ENCODE peak calls at places on chromosomes 5 and 9, in nine cellular contexts. Y, K, R, E, B, Q, D, G and M are unnamed samples.

GRCh38 chr5:37721447-37721871 is 118.4 kb downstream of the GDNF start:
- DNase-seq in G (no peak), B (no peak), R (no peak), Y (no peak), D (no peak), K (no peak), Q (no peak), E (no peak), M (no peak)

GRCh38 chr5:179839328-179840256 is 18.9 kb downstream of the SQSTM1 start:
- DNase-seq in G (no peak), K (no peak), B (peak; percentile 49), D (no peak), E (no peak), Y (peak; percentile 71), Q (peak; percentile 67), R (no peak), M (peak; percentile 92)

GRCh38 chr5:157607371-157608161 is 32.0 kb upstream of the ADAM19 start:
- DNase-seq in R (peak; percentile 12), Y (no peak), K (no peak), B (no peak), E (no peak), D (no peak), G (peak; percentile 33), Q (no peak), M (no peak)

GRCh38 chr9:7246917-7247538 is 489.3 kb downstream of the KDM4C start:
- DNase-seq in B (no peak), E (no peak), D (no peak), K (no peak), R (no peak), Y (no peak), G (no peak), Q (no peak), M (no peak)

GRCh38 chr9:122080986-122081385 is 12.1 kb downstream of the TTLL11 start:
- DNase-seq in R (no peak), Q (no peak), B (no peak), K (no peak), D (no peak), G (no peak), E (no peak), Y (no peak), M (no peak)

GRCh38 chr5:107937198-107937597 is 266.5 kb upstream of the EFNA5 start:
- DNase-seq in G (no peak), Q (no peak), D (no peak), K (no peak), B (no peak), E (no peak), Y (no peak), R (no peak), M (no peak)

GRCh38 chr9:121261107-121261460 is 6.9 kb upstream of the GSN start:
- DNase-seq in Q (peak; percentile 72), R (no peak), Y (no peak), D (no peak), E (no peak), G (no peak), K (no peak), B (no peak), M (no peak)

GRCh38 chr9:123562844-123563346 is 206.9 kb downstream of the CRB2 start:
- DNase-seq in D (no peak), R (no peak), K (peak; percentile 29), Q (peak; percentile 78), G (no peak), B (no peak), Y (no peak), E (no peak), M (no peak)

GRCh38 chr9:80030801-80031200 is 459.0 kb downstream of the TLE4 start:
- DNase-seq in B (no peak), E (no peak), R (no peak), G (no peak), Y (no peak), K (no peak), D (no peak), Q (no peak), M (no peak)

GRCh38 chr5:181052526-181052927 is 12.5 kb downstream of the BTNL9 start:
- DNase-seq in Q (no peak), Y (peak; percentile 65), B (no peak), G (no peak), D (no peak), E (no peak), R (no peak), K (no peak), M (no peak)

GRCh38 chr5:91521313-91521712 is 138.2 kb upstream of the ARRDC3 start:
- DNase-seq in Q (no peak), E (no peak), D (no peak), G (no peak), B (no peak), Y (no peak), K (no peak), R (no peak), M (no peak)

GRCh38 chr5:180135128-180135955 is 63.8 kb upstream of the RNF130 start:
- DNase-seq in Y (no peak), G (no peak), Q (peak; percentile 53), E (peak; percentile 37), D (no peak), K (no peak), R (no peak), B (peak; percentile 44), M (peak; percentile 32)

GRCh38 chr5:111628901-111629300 is 116.6 kb upstream of the STARD4 start:
- DNase-seq in K (no peak), D (no peak), B (no peak), G (no peak), Q (no peak), R (no peak), E (no peak), Y (no peak), M (no peak)

GRCh38 chr5:1448511-1449011 is 3.3 kb upstream of the SLC6A3 start:
- DNase-seq in Q (no peak), G (no peak), K (no peak), B (peak; percentile 31), R (no peak), Y (no peak), D (no peak), E (no peak), M (no peak)

GRCh38 chr9:15268796-15269195 is 38.2 kb downstream of the TTC39B start:
- DNase-seq in R (no peak), Y (no peak), Q (no peak), D (no peak), G (no peak), K (no peak), E (no peak), B (no peak), M (no peak)

GRCh38 chr5:95730011-95730700 is 980 bp upstream of the RHOBTB3 start:
- DNase-seq in Q (no peak), R (no peak), Y (no peak), G (no peak), B (no peak), D (no peak), K (no peak), E (no peak), M (no peak)

GRCh38 chr5:110441035-110441434 is 285.4 kb downstream of the TMEM232 start:
- DNase-seq in R (no peak), Q (no peak), Y (no peak), D (no peak), E (no peak), B (no peak), K (no peak), G (no peak), M (no peak)

GRCh38 chr9:4145482-4145881 is 154.4 kb downstream of the GLIS3 start:
- DNase-seq in E (no peak), G (no peak), Q (no peak), R (no peak), D (no peak), B (no peak), K (no peak), Y (no peak), M (no peak)

GRCh38 chr9:97386733-97387503 is 25.0 kb upstream of the TDRD7 start:
- DNase-seq in Y (peak; percentile 53), B (peak; percentile 85), R (peak; percentile 77), G (peak; percentile 78), Q (no peak), E (peak; percentile 78), K (peak; percentile 45), D (peak; percentile 11), M (peak; percentile 63)

GRCh38 chr5:149731617-149732400 is 1.7 kb downstream of the PPARGC1B start:
- DNase-seq in Q (peak; percentile 96), E (no peak), Y (peak; percentile 91), D (peak; percentile 89), K (peak; percentile 80), B (peak; percentile 89), R (peak; percentile 74), G (peak; percentile 91), M (peak; percentile 88)
- TF ChIP-seq POLR2A in Q (peak; percentile 13), E (no peak), Y (peak; percentile 23), D (peak; percentile 80), K (peak; percentile 45), B (peak; percentile 52), R (no peak), G (peak; percentile 47), M (peak; percentile 48)

GRCh38 chr5:151079838-151080619 is 805 bp downstream of the TNIP1 start:
- DNase-seq in R (peak; percentile 54), B (no peak), E (no peak), K (no peak), Q (no peak), D (peak; percentile 53), G (no peak), Y (no peak), M (no peak)
- H3K4me1 ChIP-seq in R (peaks cover 72% of the 10 kb centered on the region), B (peaks cover 79% of the 10 kb centered on the region), E (peaks cover 23% of the 10 kb centered on the region), K (no peaks in the 10 kb centered on the region), Q (no peaks in the 10 kb centered on the region), D (no peaks in the 10 kb centered on the region), G (peaks cover 71% of the 10 kb centered on the region), Y (peaks cover 38% of the 10 kb centered on the region), M (peaks cover 53% of the 10 kb centered on the region)

GRCh38 chr5:170353946-170354345 is 35.2 kb downstream of the KCNMB1 start:
- DNase-seq in E (no peak), R (no peak), Y (no peak), G (no peak), D (no peak), Q (peak; percentile 81), K (peak; percentile 45), B (no peak), M (no peak)
- H3K4me3 ChIP-seq in E (peak overlapping the region; percentile 16), R (no peak overlapping the region), Y (no peak overlapping the region), G (no peak overlapping the region), D (no peak overlapping the region), Q (peak overlapping the region; percentile 40), K (no peak overlapping the region), B (no peak overlapping the region), M (no peak overlapping the region)

GRCh38 chr5:72107874-72108199 is 562 bp downstream of the MAP1B start:
- DNase-seq in Q (no peak), Y (peak; percentile 34), K (peak; percentile 20), B (no peak), R (peak; percentile 35), D (no peak), E (no peak), G (no peak), M (no peak)

GRCh38 chr5:72109625-72110024 is 2.4 kb downstream of the MAP1B start:
- DNase-seq in Y (no peak), R (peak; percentile 32), G (no peak), K (no peak), E (no peak), B (no peak), D (no peak), Q (no peak), M (no peak)

GRCh38 chr5:72106922-72107873 is at the start of gene MAP1B:
- DNase-seq in G (no peak), Y (peak; percentile 81), K (peak; percentile 66), B (no peak), E (no peak), Q (peak; percentile 80), R (peak; percentile 67), D (peak; percentile 13), M (peak; percentile 22)

GRCh38 chr5:72109051-72109411 is 1.8 kb downstream of the MAP1B start:
- DNase-seq in B (no peak), D (no peak), R (no peak), E (no peak), G (no peak), K (no peak), Q (no peak), Y (no peak), M (no peak)

GRCh38 chr5:72108200-72109050 is 1.1 kb downstream of the MAP1B start:
- DNase-seq in E (peak; percentile 58), R (peak; percentile 61), G (peak; percentile 36), K (peak; percentile 74), Q (peak; percentile 85), D (peak; percentile 27), B (no peak), Y (peak; percentile 82), M (peak; percentile 45)
- TF ChIP-seq POLR2A in E (no peak), R (peak; percentile 26), G (no peak), K (peak; percentile 50), Q (no peak), D (no peak), B (no peak), Y (no peak), M (no peak)